ENCODE peak calls at places on chromosomes 16 and 17, in four cellular contexts. O is K562, R is HepG2, S is WTC11. I is an unnamed sample.

GRCh38 chr16:71364306-71364705 is 5.8 kb downstream of the CALB2 start:
- DNase-seq in O (no peak), R (no peak), S (no peak), I (no peak)

GRCh38 chr17:50155115-50155819 is 4.8 kb upstream of the PPP1R9B start:
- DNase-seq in O (no peak), R (no peak), S (no peak), I (no peak)

GRCh38 chr17:27533874-27534815 is 77.9 kb downstream of the KSR1 start:
- DNase-seq in O (no peak), R (no peak), S (peak), I (no peak)

GRCh38 chr16:49519741-49520140 is 146.1 kb downstream of the C16orf78 start:
- DNase-seq in O (no peak), R (no peak), S (no peak), I (no peak)

GRCh38 chr17:65389426-65389825 is 172.0 kb downstream of the AXIN2 start:
- DNase-seq in O (no peak), R (no peak), S (no peak), I (no peak)

GRCh38 chr17:31859487-31860008 is 504 bp upstream of the COPRS start:
- DNase-seq in O (no peak), R (no peak), S (no peak), I (no peak)

GRCh38 chr16:84689126-84689525 is 10.7 kb upstream of the USP10 start:
- DNase-seq in O (no peak), R (no peak), S (no peak), I (no peak)

GRCh38 chr17:57541472-57542394 is 203.4 kb downstream of the CCDC182 start:
- DNase-seq in O (peak), R (no peak), S (no peak), I (peak)

GRCh38 chr16:90046122-90046970 is 27.1 kb upstream of the DBNDD1 start:
- DNase-seq in O (peak), R (no peak), S (peak), I (no peak)

GRCh38 chr16:47916266-47916665 is 239.5 kb downstream of the ABCC12 start:
- DNase-seq in O (no peak), R (no peak), S (no peak), I (no peak)

GRCh38 chr16:64356267-64356666 is 765.6 kb downstream of the CDH11 start:
- DNase-seq in O (no peak), R (no peak), S (no peak), I (peak)

GRCh38 chr16:81457326-81458133 is 12.9 kb downstream of the CMIP start:
- DNase-seq in O (peak), R (peak), S (no peak), I (peak)

GRCh38 chr17:8079291-8080207 is 8.0 kb downstream of the ALOX12B start:
- DNase-seq in O (peak), R (peak), S (peak), I (peak)

GRCh38 chr16:30090607-30091332 is 954 bp downstream of the TBX6 start:
- DNase-seq in O (no peak), R (no peak), S (no peak), I (no peak)

GRCh38 chr17:62688398-62689140 is 61.1 kb downstream of the MRC2 start:
- DNase-seq in O (no peak), R (no peak), S (no peak), I (no peak)

GRCh38 chr16:17224859-17225258 is 245.9 kb downstream of the XYLT1 start:
- DNase-seq in O (no peak), R (no peak), S (no peak), I (no peak)

GRCh38 chr16:15881794-15882379 is 6.5 kb downstream of the CEP20 start:
- DNase-seq in O (no peak), R (no peak), S (no peak), I (no peak)

GRCh38 chr17:58503876-58504275 is 10.6 kb downstream of the MTMR4 start:
- DNase-seq in O (no peak), R (no peak), S (no peak), I (no peak)

GRCh38 chr17:37608369-37609169 is 649 bp downstream of the SYNRG start:
- DNase-seq in O (peak), R (peak), S (peak), I (peak)

GRCh38 chr16:87099001-87099740 is 218.0 kb downstream of the C16orf95 start:
- DNase-seq in O (no peak), R (no peak), S (no peak), I (no peak)

GRCh38 chr16:23858496-23859062 is 22.8 kb downstream of the PRKCB start:
- DNase-seq in O (no peak), R (no peak), S (no peak), I (no peak)

GRCh38 chr17:3583456-3583855 is 25.8 kb downstream of the TRPV1 start:
- DNase-seq in O (no peak), R (no peak), S (no peak), I (no peak)

GRCh38 chr17:18377437-18378204 is at the start of gene EVPLL:
- DNase-seq in O (no peak), R (no peak), S (no peak), I (peak)

GRCh38 chr17:37168731-37169353 is 206.9 kb upstream of the C17orf78 start:
- DNase-seq in O (no peak), R (peak), S (no peak), I (no peak)

GRCh38 chr16:67935402-67936123 is 1.1 kb downstream of the PSMB10 start:
- DNase-seq in O (peak), R (peak), S (peak), I (peak)

GRCh38 chr16:67934306-67935095 is 2.1 kb downstream of the PSMB10 start:
- DNase-seq in O (peak), R (no peak), S (no peak), I (no peak)

GRCh38 chr16:67936876-67937605 is 391 bp upstream of the PSMB10 start:
- DNase-seq in O (no peak), R (no peak), S (no peak), I (no peak)

GRCh38 chr16:67935096-67935401 is 1.6 kb downstream of the PSMB10 start:
- DNase-seq in O (no peak), R (no peak), S (no peak), I (no peak)

DNA sequence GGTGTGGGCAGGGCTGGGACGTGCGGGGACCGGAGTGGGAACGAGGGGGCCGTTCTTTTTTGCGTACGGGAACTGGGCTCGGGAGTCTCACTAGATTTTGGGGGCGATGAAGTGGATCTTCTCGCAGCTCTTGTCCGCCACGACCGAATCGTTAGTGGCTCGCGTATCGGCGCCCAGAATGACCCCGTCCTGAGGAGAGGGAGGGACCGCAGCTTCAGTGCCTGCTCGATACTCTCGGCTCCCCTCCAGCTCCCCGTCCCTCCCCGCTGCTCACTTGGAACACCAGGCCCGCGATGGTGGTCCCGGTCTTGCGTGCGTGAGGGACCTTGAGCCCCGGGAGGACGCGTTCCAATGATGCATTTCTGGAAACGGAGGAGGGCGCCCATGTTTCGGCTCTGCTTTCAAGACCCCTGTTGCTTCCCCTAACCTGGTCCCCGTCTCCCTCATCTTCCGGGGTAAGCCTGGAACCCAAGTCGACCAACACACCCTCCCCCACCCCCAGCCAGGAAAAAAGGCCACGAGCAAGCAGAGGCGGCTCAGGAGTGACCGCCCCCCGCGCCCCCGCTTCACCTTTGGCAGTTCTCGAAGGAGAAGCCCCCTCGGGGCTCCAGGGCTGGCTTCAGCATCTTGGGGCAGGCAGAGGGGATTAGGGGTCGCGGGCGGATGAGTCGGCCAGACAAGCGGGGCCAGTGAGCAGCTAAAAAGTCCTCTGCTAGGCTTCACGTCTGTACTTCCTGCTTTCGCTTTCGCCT is at the start of gene PSMB10:
- DNase-seq in O (peak), R (peak), S (peak), I (no peak)
- TF ChIP-seq HMGXB4 in O (peak), R (peak), S (peak), I (no peak)

GRCh38 chr17:79073016-79073705 is 1.5 kb upstream of the ENGASE start:
- DNase-seq in O (no peak), R (no peak), S (no peak), I (no peak)
- TF ChIP-seq HMGXB4 in O (no peak), R (no peak), S (no peak), I (no peak)

GRCh38 chr16:88759245-88759975 is 25.6 kb downstream of the PIEZO1 start:
- DNase-seq in O (no peak), R (peak), S (peak), I (no peak)
- TF ChIP-seq HMGXB4 in O (no peak), R (peak), S (no peak), I (no peak)

DNA sequence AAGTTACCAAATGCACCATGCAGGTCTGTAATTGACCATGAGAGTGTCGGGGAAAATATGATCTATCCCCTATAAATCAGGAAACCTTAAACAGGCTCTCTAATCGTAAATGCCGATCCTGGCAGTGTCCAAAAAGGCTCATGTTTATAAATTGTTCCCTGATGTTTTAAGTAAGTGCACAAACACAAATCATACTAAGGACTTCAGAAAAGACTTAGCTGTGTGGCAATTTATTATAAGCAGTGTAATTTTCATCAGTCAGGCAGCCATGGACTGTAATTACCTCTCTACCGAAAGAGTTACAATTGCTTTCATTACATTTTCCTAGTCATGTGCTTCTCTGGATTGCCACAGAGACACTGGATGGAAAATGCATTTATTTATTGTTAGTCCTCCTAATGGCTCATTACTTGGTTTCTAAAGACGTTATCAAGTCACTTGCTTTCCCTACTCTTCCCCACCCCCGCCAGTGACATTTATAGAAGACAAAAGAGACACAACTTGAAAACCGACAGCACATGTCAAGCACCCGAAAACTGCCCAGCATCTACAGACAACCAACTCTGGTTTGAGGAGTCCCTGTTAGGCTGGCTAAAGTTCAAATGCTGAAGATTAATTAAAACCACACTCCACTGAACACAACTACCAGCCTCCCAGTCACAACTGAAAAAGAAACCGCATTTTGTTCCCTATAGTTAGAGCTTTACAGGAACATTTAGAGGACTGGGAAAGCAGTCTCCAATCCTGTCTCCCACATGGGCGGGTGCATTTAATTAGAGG is 73.3 kb upstream of the COX10 start:
- DNase-seq in O (no peak), R (no peak), S (no peak), I (no peak)
- TF ChIP-seq HMGXB4 in O (no peak), R (no peak), S (no peak), I (no peak)